ENCODE peak calls at places on chromosomes 16 and 17, in ten cellular contexts. X is endothelial cell, J is dorsolateral prefrontal cortex, K is BE2C, P is upper lobe of left lung, A is body of pancreas, T is A549, N is OCI-LY7, I is tibial artery, B is WTC11. Y is an unnamed sample.

GRCh38 chr16:85369741-85370528 is 243.2 kb upstream of the GSE1 start:
- DNase-seq in N (peak; percentile 48), A (peak; percentile 59), I (peak; percentile 64), B (peak; percentile 84), P (peak; percentile 51), X (peak; percentile 84), T (peak; percentile 79), J (no peak), K (peak; percentile 84), Y (peak; percentile 21)

GRCh38 chr17:77365584-77366186 is 224.9 kb downstream of the SEC14L1 start:
- DNase-seq in A (peak; percentile 68), K (peak; percentile 78), N (no peak), B (peak; percentile 2), P (no peak), X (no peak), J (no peak), T (peak; percentile 80), I (peak; percentile 85), Y (peak; percentile 83)

GRCh38 chr17:63497708-63498483 is 21.0 kb downstream of the ACE start:
- DNase-seq in X (peak; percentile 51), B (peak; percentile 72), T (no peak), K (peak; percentile 88), P (peak; percentile 50), N (peak; percentile 59), I (no peak), A (no peak), J (no peak), Y (no peak)

GRCh38 chr16:74607310-74607966 is 524 bp upstream of the GLG1 start:
- DNase-seq in I (no peak), X (no peak), B (no peak), K (no peak), T (no peak), P (no peak), A (no peak), N (no peak), J (no peak), Y (no peak)

GRCh38 chr17:82216301-82217119 is 3.9 kb upstream of the CCDC57 start:
- DNase-seq in P (peak; percentile 89), J (peak; percentile 65), T (no peak), N (no peak), I (peak; percentile 73), K (peak; percentile 70), A (peak; percentile 91), B (no peak), X (no peak), Y (peak; percentile 86)

GRCh38 chr17:19237389-19238166 is 412 bp downstream of the EPN2 start:
- DNase-seq in I (peak; percentile 37), P (peak; percentile 81), J (no peak), K (peak; percentile 37), X (peak; percentile 37), A (peak; percentile 38), T (peak; percentile 49), B (peak; percentile 62), N (no peak), Y (peak; percentile 29)

GRCh38 chr17:18056214-18056613 is 17.0 kb downstream of the GID4 start:
- DNase-seq in J (no peak), X (no peak), N (no peak), T (no peak), B (no peak), P (no peak), K (no peak), A (no peak), I (no peak), Y (no peak)

GRCh38 chr16:84218176-84218776 is 21.5 kb downstream of the KCNG4 start:
- DNase-seq in P (no peak), T (no peak), K (no peak), J (no peak), B (no peak), A (no peak), N (no peak), I (no peak), X (no peak), Y (no peak)

GRCh38 chr16:3023415-3023668 is 400 bp downstream of the HCFC1R1 start:
- DNase-seq in P (no peak), X (no peak), B (no peak), A (peak; percentile 75), N (no peak), I (no peak), K (no peak), J (no peak), T (peak; percentile 51), Y (peak; percentile 83)

GRCh38 chr17:6753006-6753445 is 2.8 kb upstream of the XAF1 start:
- DNase-seq in B (peak; percentile 29), P (no peak), A (peak; percentile 29), N (peak; percentile 5), I (peak; percentile 66), T (no peak), J (no peak), X (peak; percentile 61), K (no peak), Y (peak; percentile 58)

GRCh38 chr17:39995438-39995837 is 14.8 kb downstream of the PSMD3 start:
- DNase-seq in N (no peak), X (no peak), P (no peak), B (no peak), A (no peak), T (no peak), K (no peak), J (no peak), I (no peak), Y (no peak)

GRCh38 chr16:56588781-56589140 is 567 bp upstream of the MT3 start:
- DNase-seq in A (no peak), T (no peak), N (no peak), J (no peak), B (no peak), P (no peak), K (no peak), I (no peak), X (no peak), Y (no peak)

GRCh38 chr16:6165330-6165984 is 1067.9 kb upstream of the EEF2KMT start:
- DNase-seq in J (no peak), X (no peak), K (no peak), A (no peak), I (no peak), P (no peak), T (no peak), N (no peak), B (no peak), Y (peak; percentile 7)

GRCh38 chr17:52128721-52129120 is 29.8 kb downstream of the CA10 start:
- DNase-seq in J (no peak), T (no peak), P (no peak), A (no peak), N (no peak), X (no peak), I (no peak), K (no peak), B (no peak), Y (no peak)

GRCh38 chr17:81523139-81524062 is 4.8 kb upstream of the FSCN2 start:
- DNase-seq in B (peak; percentile 76), J (no peak), A (no peak), I (no peak), T (no peak), X (peak; percentile 66), N (peak; percentile 62), K (peak; percentile 63), P (peak; percentile 68), Y (peak; percentile 68)

GRCh38 chr17:1839516-1839915 is 9.7 kb downstream of the RPA1 start:
- DNase-seq in I (no peak), J (no peak), T (no peak), X (no peak), P (no peak), K (no peak), B (no peak), N (no peak), A (no peak), Y (no peak)

GRCh38 chr16:50839920-50840729 is 98.2 kb downstream of the CYLD start:
- DNase-seq in X (no peak), B (no peak), J (no peak), T (no peak), N (no peak), I (no peak), A (no peak), P (no peak), K (no peak), Y (no peak)
- TF ChIP-seq CTCF in X (no peak), B (no peak), J (no peak), T (no peak), N (peak; percentile 34), I (no peak), A (no peak), P (no peak), K (no peak), Y (no peak)

DNA sequence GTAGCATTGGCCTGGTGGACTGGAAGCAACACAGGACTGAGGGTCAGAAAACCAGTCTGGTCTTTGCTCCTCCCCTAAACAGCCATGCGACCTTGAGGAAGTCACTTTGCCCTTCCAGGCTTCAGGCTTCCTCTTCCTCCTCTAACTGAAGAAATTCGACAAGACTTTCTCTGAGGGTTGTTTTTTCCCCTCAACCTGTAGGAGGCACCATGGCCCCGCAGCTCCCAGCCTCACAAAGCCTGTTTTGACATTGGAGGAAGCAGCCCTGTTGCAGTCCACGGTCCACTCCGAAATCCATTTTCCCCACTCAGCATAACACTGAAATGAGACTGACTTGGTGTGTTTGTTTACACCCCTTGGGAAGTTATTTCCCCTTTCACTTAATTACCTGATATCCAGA is 41.2 kb upstream of the PIRT start:
- DNase-seq in X (no peak), J (peak; percentile 50), T (no peak), P (no peak), A (no peak), B (peak; percentile 30), N (peak; percentile 7), K (no peak), I (no peak), Y (no peak)
- TF ChIP-seq CTCF in X (no peak), J (peak; percentile 44), T (peak; percentile 19), P (no peak), A (peak; percentile 29), B (no peak), N (peak; percentile 41), K (no peak), I (no peak), Y (peak; percentile 22)

DNA sequence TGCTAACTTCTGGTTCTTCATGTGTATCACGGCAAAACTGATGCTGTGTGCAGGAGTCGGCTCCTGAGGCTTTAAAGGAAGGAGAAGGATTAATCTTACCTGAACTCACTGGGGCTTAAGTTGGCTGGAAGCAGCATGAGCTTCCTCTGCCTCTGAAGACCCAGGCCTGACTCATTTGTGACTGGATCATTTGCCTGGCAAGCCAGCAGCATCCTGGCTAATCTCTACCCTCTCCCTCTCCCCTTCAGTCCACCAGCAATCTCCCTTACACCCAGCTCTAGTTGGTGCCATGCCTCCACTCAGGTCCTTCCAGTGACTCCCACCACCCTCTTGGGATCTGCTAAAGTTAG is 150.3 kb downstream of the IRX3 start:
- DNase-seq in B (no peak), N (no peak), T (no peak), X (no peak), I (no peak), K (no peak), A (no peak), J (no peak), P (no peak), Y (no peak)
- TF ChIP-seq CTCF in B (no peak), N (no peak), T (no peak), X (no peak), I (no peak), K (no peak), A (no peak), J (no peak), P (no peak), Y (no peak)

DNA sequence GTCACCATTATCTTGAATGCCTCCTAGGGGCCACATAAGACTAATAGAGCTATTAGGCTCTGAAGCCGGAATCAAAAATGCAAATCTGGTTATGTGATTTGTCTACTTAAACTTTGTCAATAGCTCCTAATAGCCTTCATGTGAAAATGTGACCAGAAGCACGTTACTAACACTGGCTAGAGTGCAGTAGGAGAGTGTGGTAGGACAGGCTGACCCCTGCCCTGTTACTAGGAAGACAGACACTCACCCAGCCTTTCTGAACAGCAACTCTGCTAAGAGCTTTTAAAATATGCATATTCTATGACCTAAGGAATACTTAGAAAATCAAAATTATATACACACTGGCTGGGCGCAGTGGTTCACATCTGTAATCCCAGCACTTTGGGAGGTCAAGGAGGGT is 26.3 kb downstream of the CENPV start:
- DNase-seq in P (no peak), X (no peak), J (no peak), A (no peak), N (no peak), K (no peak), T (no peak), I (no peak), B (no peak), Y (no peak)
- TF ChIP-seq CTCF in P (no peak), X (no peak), J (no peak), A (no peak), N (no peak), K (no peak), T (no peak), I (no peak), B (no peak), Y (no peak)